ENCODE peak calls at places on chromosomes 3 and 15, in nine cellular contexts. W, Z, I, H, G, C, T, A and R are unnamed samples.

GRCh38 chr3:88188436-88188835 is 38.7 kb downstream of the C3orf38 start:
- DNase-seq in W (peak; percentile 32), Z (peak; percentile 33), I (no peak), H (no peak), G (no peak), C (no peak), T (no peak), A (no peak), R (no peak)

GRCh38 chr15:60838206-60838605 is 359.3 kb upstream of the ICE2 start:
- DNase-seq in W (no peak), Z (no peak), I (no peak), H (no peak), G (no peak), C (no peak), T (no peak), A (no peak), R (no peak)

GRCh38 chr3:86995537-86995936 is 4.6 kb upstream of the VGLL3 start:
- DNase-seq in W (peak; percentile 76), Z (peak; percentile 91), I (no peak), H (no peak), G (no peak), C (no peak), T (no peak), A (no peak), R (peak; percentile 38)

GRCh38 chr3:31911643-31912042 is 69.4 kb downstream of the OSBPL10 start:
- DNase-seq in W (no peak), Z (no peak), I (no peak), H (no peak), G (no peak), C (no peak), T (no peak), A (peak; percentile 78), R (peak; percentile 65)

GRCh38 chr3:37676885-37677284 is 184.8 kb upstream of the CTDSPL start:
- DNase-seq in W (no peak), Z (no peak), I (no peak), H (no peak), G (no peak), C (no peak), T (no peak), A (no peak), R (no peak)

GRCh38 chr3:39202094-39202493 is 9.7 kb upstream of the XIRP1 start:
- DNase-seq in W (no peak), Z (peak; percentile 68), I (no peak), H (no peak), G (peak; percentile 10), C (no peak), T (no peak), A (no peak), R (no peak)

GRCh38 chr15:101038327-101039003 is 119.3 kb downstream of the LRRK1 start:
- DNase-seq in W (no peak), Z (no peak), I (no peak), H (no peak), G (peak; percentile 2), C (no peak), T (peak; percentile 17), A (no peak), R (no peak)

GRCh38 chr3:99128740-99129505 is 227.4 kb upstream of the DCBLD2 start:
- DNase-seq in W (peak; percentile 23), Z (peak; percentile 93), I (peak; percentile 11), H (no peak), G (no peak), C (no peak), T (no peak), A (peak; percentile 94), R (peak; percentile 80)

GRCh38 chr3:34229871-34230270 is 431.4 kb downstream of the PDCD6IP start:
- DNase-seq in W (no peak), Z (no peak), I (no peak), H (no peak), G (no peak), C (no peak), T (no peak), A (no peak), R (no peak)

GRCh38 chr3:79517766-79518413 is 249.9 kb downstream of the ROBO1 start:
- DNase-seq in W (peak; percentile 50), Z (peak; percentile 63), I (no peak), H (no peak), G (no peak), C (no peak), T (no peak), A (no peak), R (no peak)

GRCh38 chr3:125556314-125556713 is 36.3 kb upstream of the SNX4 start:
- DNase-seq in W (no peak), Z (peak; percentile 58), I (no peak), H (no peak), G (no peak), C (no peak), T (no peak), A (no peak), R (peak; percentile 3)

GRCh38 chr3:148230473-148230872 is 467.2 kb upstream of the AGTR1 start:
- DNase-seq in W (no peak), Z (no peak), I (no peak), H (no peak), G (no peak), C (no peak), T (no peak), A (no peak), R (no peak)

GRCh38 chr3:148232409-148232808 is 465.3 kb upstream of the AGTR1 start:
- DNase-seq in W (no peak), Z (no peak), I (no peak), H (no peak), G (no peak), C (no peak), T (no peak), A (no peak), R (no peak)

GRCh38 chr3:148226246-148226645 is 471.5 kb upstream of the AGTR1 start:
- DNase-seq in W (no peak), Z (no peak), I (no peak), H (no peak), G (no peak), C (no peak), T (no peak), A (peak; percentile 26), R (no peak)

GRCh38 chr3:148227534-148227933 is 470.2 kb upstream of the AGTR1 start:
- DNase-seq in W (no peak), Z (peak; percentile 11), I (no peak), H (no peak), G (no peak), C (no peak), T (no peak), A (peak; percentile 49), R (peak; percentile 5)

GRCh38 chr3:148229107-148229506 is 468.6 kb upstream of the AGTR1 start:
- DNase-seq in W (no peak), Z (no peak), I (no peak), H (no peak), G (no peak), C (no peak), T (no peak), A (no peak), R (no peak)
- H3K27ac ChIP-seq in W (no peak overlapping the region), Z (no peak overlapping the region), I (no peak overlapping the region), H (no peak overlapping the region), G (no peak overlapping the region), C (no peak overlapping the region), T (no peak overlapping the region), A (no peak overlapping the region), R (no peak overlapping the region)

DNA sequence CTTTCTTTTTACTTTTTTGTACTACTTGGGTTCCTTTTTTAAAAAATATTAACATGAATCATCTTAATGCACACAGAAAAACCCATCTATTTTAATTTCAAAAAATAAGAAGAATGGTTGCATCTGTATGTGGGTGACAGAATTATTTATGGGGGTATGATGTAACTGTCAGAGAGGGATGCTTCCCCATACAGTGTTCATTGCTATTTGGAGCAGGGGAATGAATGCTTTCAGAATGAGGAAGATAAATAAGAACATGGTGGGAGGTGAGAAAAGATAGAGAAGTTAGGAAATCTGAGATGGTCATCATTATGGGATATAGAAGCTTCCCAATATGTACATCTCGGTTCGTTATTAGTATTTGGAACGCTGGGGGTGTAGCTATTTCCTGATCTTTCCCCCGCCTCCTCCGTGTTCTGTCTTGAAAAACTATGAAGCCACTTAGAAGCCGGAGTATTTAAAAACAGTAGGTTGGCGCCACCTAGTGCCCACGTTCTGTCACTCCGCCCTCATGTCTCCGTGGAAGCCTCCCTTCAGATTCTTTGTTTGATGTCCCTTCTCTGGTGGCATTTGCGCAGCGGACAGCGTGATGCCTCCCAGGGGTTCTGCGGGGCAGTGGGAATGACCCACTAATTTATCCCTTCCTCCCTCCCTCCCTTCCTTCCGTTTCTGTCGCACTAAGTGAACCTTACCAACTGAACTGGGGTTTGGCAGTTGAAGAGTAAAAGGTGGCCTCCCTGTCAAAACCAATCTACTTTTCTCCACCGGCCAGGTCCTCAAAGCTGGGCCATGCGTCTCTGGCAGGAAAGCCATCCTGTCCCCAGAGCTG is 184.6 kb downstream of the FEZF2 start:
- DNase-seq in W (peak; percentile 61), Z (peak; percentile 85), I (peak; percentile 22), H (peak; percentile 75), G (peak; percentile 65), C (peak; percentile 42), T (peak; percentile 89), A (peak; percentile 20), R (peak; percentile 61)
- TF ChIP-seq CTCF in W (peak; percentile 63), Z (peak; percentile 74), I (peak; percentile 86), H (peak; percentile 89), G (peak; percentile 66), C (peak; percentile 80), T (peak; percentile 77), A (peak; percentile 84), R (peak; percentile 78)

DNA sequence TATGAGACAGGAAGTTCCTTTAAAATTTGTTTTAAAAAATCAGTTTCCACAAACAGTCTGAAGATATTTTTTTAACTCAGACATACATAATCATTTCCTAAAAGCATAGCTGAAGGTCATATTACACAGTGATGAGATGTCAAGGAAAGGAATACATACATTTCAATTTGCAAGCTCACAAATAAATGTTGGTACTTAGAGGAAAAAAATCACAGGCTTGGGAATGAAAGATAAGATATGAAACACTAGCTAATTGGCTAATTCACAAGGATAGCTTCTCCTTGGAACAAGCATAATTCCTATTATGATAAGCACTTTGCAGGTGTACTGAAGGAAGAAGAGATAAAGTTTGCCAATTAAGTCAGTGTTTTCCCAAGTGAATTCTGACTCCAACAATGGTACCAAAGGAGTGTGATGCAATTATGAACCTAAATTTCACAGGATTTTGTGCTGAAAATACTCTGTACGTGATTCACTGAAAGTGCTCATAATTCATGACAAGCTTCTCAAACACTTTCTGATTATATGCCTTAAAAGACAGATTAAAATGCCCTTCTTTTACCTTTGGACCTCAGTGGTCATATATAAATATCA is 112.4 kb downstream of the FRMD5 start:
- DNase-seq in W (no peak), Z (peak; percentile 53), I (no peak), H (no peak), G (no peak), C (no peak), T (no peak), A (no peak), R (no peak)
- H3K27ac ChIP-seq in W (no peak overlapping the region), Z (no peak overlapping the region), I (no peak overlapping the region), H (no peak overlapping the region), G (no peak overlapping the region), C (no peak overlapping the region), T (no peak overlapping the region), A (no peak overlapping the region), R (no peak overlapping the region)

DNA sequence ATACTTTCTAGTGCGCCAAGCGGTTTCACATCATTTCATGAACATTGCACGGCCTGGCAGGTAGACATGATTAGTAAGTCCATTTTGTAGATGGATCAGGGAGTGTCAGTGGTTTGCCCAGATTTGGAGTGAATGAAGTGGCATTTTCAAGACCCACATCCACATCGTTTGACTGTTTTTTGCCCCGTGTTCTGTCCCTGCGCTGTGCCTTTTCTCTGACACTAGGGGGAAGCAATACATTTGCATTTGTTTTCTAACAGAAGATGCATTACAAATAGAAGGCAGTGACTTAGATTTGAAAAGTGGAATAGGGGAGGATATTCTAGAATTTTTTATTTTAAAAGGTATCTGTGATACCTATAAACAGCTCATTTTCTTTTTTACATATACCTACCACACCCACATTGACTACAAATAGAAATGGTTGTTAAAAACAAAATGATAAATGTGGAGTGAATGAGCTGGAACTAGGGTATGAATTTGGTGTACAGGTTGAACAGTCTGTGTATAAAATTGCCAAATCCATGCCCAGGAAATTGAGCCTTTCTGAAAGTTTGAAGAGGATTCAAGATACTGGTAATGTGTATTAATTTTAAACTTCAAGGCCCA is 98.0 kb downstream of the USP13 start:
- DNase-seq in W (peak; percentile 27), Z (peak; percentile 47), I (no peak), H (no peak), G (no peak), C (no peak), T (no peak), A (no peak), R (no peak)
- TF ChIP-seq CTCF in W (peak; percentile 36), Z (peak; percentile 82), I (no peak), H (peak; percentile 43), G (peak; percentile 40), C (peak; percentile 28), T (peak; percentile 21), A (peak; percentile 61), R (peak; percentile 58)